ENCODE peak calls at places on chromosome 16, in four cellular contexts. P, B, S and M are unnamed samples. For H3K27me3, the result is how much of the 10 kb centered on the place peaks cover.

GRCh38 chr16:17204248-17205043 is 266.3 kb downstream of the XYLT1 start:
- DNase-seq in P (no peak), S (no peak), B (no peak), M (no peak)

GRCh38 chr16:10622036-10622921 is 41.9 kb upstream of the EMP2 start:
- DNase-seq in P (no peak), B (no peak), S (no peak), M (no peak)

GRCh38 chr16:14669776-14670175 is 24.3 kb downstream of the PLA2G10 start:
- DNase-seq in S (no peak), B (no peak), P (no peak), M (no peak)

GRCh38 chr16:59686405-59686804 is 952.3 kb upstream of the GOT2 start:
- DNase-seq in B (no peak), S (no peak), P (no peak), M (no peak)

GRCh38 chr16:73420244-73421040 is 372.5 kb upstream of the ZFHX3 start:
- DNase-seq in S (no peak), B (no peak), P (no peak), M (no peak)

GRCh38 chr16:49330562-49331201 is 42.9 kb upstream of the C16orf78 start:
- DNase-seq in S (no peak), B (no peak), P (no peak), M (no peak)

GRCh38 chr16:72952404-72953301 is 95.3 kb downstream of the ZFHX3 start:
- DNase-seq in B (no peak), S (no peak), P (no peak), M (no peak)

GRCh38 chr16:19132898-19133297 is 19.1 kb downstream of the ITPRIPL2 start:
- DNase-seq in S (no peak), B (no peak), P (no peak), M (no peak)

GRCh38 chr16:81238296-81239011 is at the start of gene BCO1:
- DNase-seq in P (no peak), B (no peak), S (no peak), M (no peak)

GRCh38 chr16:16042076-16042475 is 92.7 kb downstream of the ABCC1 start:
- DNase-seq in S (no peak), B (no peak), P (no peak), M (peak)

GRCh38 chr16:67860589-67861398 is 12.1 kb upstream of the EDC4 start:
- DNase-seq in B (no peak), S (no peak), P (peak), M (no peak)

GRCh38 chr16:10206865-10207264 is 24.6 kb upstream of the GRIN2A start:
- DNase-seq in P (no peak), B (no peak), S (no peak), M (no peak)

GRCh38 chr16:46857261-46857962 is 26.4 kb upstream of the C16orf87 start:
- DNase-seq in P (no peak), S (no peak), B (no peak), M (peak)

GRCh38 chr16:26787924-26788323 is 278.8 kb upstream of the C16orf82 start:
- DNase-seq in P (no peak), B (no peak), S (no peak), M (no peak)

GRCh38 chr16:64717871-64718270 is 404.0 kb downstream of the CDH11 start:
- DNase-seq in P (no peak), S (no peak), B (no peak), M (no peak)

GRCh38 chr16:48098472-48098871 is 57.3 kb downstream of the ABCC12 start:
- DNase-seq in P (no peak), B (no peak), S (no peak), M (no peak)

GRCh38 chr16:71461686-71462648 is at the start of gene ZNF23:
- DNase-seq in P (peak), B (peak), S (peak), M (peak)
- TF ChIP-seq CTCF in P (peak), B (no peak), S (no peak), M (peak)

GRCh38 chr16:4933433-4933832 is 3.5 kb downstream of the PPL start:
- DNase-seq in S (no peak), B (no peak), P (no peak), M (no peak)
- H3K27ac ChIP-seq in S (peak), B (no peak), P (no peak), M (no peak)

DNA sequence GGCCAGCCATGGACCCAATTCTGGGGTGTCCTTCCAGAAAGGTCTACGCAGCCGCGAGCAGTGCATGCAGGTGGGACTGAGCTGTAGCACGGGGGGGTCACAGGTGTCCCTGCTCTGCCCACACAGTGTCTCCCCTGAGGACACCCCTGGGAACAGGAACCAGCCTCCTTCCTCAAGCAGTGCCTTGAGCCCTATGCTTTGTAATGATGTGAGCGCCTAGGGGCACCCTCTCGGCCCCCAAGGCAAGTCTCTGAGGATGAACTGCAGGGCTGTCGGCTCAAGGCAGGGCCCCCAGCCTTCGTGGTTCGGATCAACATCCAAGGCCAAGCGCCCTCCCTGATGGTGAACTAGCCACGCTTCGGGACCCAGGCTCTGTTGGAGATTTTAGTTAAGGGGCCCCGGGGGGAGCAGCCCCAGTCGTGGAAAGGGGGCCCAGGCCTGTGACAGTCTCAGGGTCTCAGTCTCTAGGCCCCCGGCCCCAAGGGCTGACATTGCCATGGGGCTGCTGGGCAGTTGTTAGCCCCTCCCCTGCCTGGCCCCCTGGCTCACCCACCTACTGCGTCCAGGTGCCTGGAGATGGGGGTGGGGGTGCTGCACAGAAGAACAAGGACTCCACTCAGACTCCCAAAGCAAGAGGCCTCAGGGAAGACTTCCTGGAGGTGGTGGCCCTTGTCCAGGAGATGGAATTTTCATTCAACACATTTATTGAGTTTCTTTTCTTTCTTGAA is 2.3 kb downstream of the IL17C start:
- DNase-seq in S (no peak), B (no peak), P (no peak), M (no peak)
- H3K27me3 ChIP-seq in S (under half), B (half or more), P (under half), M (under half)

GRCh38 chr16:83335076-83335475 is 472.7 kb upstream of the HSBP1 start:
- DNase-seq in B (no peak), S (no peak), P (no peak), M (no peak)

GRCh38 chr16:83329466-83329865 is 478.3 kb upstream of the HSBP1 start:
- DNase-seq in S (no peak), P (no peak), B (no peak), M (no peak)

GRCh38 chr16:83328936-83329335 is 478.8 kb upstream of the HSBP1 start:
- DNase-seq in B (no peak), P (no peak), S (no peak), M (no peak)

DNA sequence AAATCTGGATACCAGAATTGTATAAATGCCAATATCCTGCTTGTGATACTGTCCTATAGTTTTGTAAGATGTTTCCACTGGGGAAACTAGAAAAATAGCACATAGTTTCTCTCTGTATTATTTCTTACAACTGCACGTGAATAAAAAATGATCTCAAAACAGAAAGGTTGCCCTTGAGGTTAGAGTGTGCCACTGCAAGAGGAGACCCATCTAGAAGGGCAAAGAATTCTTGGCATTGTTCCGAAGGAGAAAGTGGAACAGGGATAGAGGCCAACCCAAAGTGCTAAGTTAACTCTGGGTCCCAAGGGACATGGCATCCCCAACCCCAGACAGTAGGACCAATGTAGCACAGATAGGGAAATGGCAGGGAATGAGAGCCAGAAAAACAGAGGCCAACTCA is 477.5 kb upstream of the HSBP1 start:
- DNase-seq in P (no peak), B (no peak), S (no peak), M (no peak)
- TF ChIP-seq CTCF in P (no peak), B (no peak), S (no peak), M (no peak)

GRCh38 chr16:716250-716607 is 1.3 kb downstream of the METRN start:
- DNase-seq in S (no peak), B (peak), P (no peak), M (peak)
- H3K27ac ChIP-seq in S (no peak), B (peak), P (no peak), M (peak)

GRCh38 chr16:87007907-87008306 is 309.3 kb downstream of the C16orf95 start:
- DNase-seq in P (no peak), B (no peak), S (no peak), M (no peak)
- H3K27me3 ChIP-seq in P (under half), B (under half), S (under half), M (under half)

GRCh38 chr16:2292221-2292620 is 24.3 kb upstream of the RNPS1 start:
- DNase-seq in P (no peak), S (no peak), B (no peak), M (no peak)

GRCh38 chr16:2296662-2297505 is 29.0 kb upstream of the RNPS1 start:
- DNase-seq in P (no peak), B (no peak), S (no peak), M (no peak)

GRCh38 chr16:2298621-2299020 is 30.7 kb upstream of the RNPS1 start:
- DNase-seq in S (no peak), B (no peak), P (no peak), M (no peak)

GRCh38 chr16:2297506-2297860 is 29.6 kb upstream of the RNPS1 start:
- DNase-seq in B (no peak), S (no peak), P (no peak), M (no peak)

GRCh38 chr16:2295056-2295798 is 27.3 kb upstream of the RNPS1 start:
- DNase-seq in P (no peak), S (no peak), B (no peak), M (no peak)
- TF ChIP-seq CTCF in P (no peak), S (no peak), B (no peak), M (no peak)